ENCODE peak calls at places on chromosomes 6 and 20, in seven cellular contexts. L is ACHN; J is activated T-cell treated with anti-CD3 and anti-CD28 coated beads for 1 hour; V is pons; T is activated CD4-positive, CD25-positive, alpha-beta regulatory T cell; A is T-helper 1 cell; R is activated CD4-positive, alpha-beta memory T cell treated with anti-CD3 and anti-CD28 coated beads for 36 hours. U is an unnamed sample.

GRCh38 chr20:833121-833449 is 430 bp upstream of the FAM110A start:
- DNase-seq in R (no peak), L (no peak), V (no peak), A (no peak), T (no peak), J (no peak), U (no peak)

GRCh38 chr6:159830481-159831372 is 30.7 kb downstream of the PNLDC1 start:
- DNase-seq in A (no peak), R (no peak), V (no peak), L (no peak), J (no peak), T (no peak), U (no peak)

GRCh38 chr6:136967874-136968752 is 46.0 kb downstream of the SLC35D3 start:
- DNase-seq in J (peak), A (peak), V (peak), R (peak), L (peak), T (no peak), U (peak)

GRCh38 chr20:3811421-3812258 is 8.7 kb upstream of the AP5S1 start:
- DNase-seq in L (peak), A (peak), T (peak), J (peak), R (peak), V (peak), U (peak)

GRCh38 chr20:37361336-37361735 is 15.4 kb downstream of the SRC start:
- DNase-seq in R (no peak), T (no peak), L (no peak), A (no peak), J (no peak), V (no peak), U (no peak)

GRCh38 chr6:123321020-123321419 is 315.7 kb downstream of the TRDN start:
- DNase-seq in J (no peak), A (no peak), T (no peak), L (no peak), V (no peak), R (no peak), U (no peak)

GRCh38 chr6:142940487-142940886 is 4.5 kb downstream of the HIVEP2 start:
- DNase-seq in R (no peak), J (no peak), T (no peak), A (no peak), L (no peak), V (no peak), U (peak)

GRCh38 chr6:47109281-47109680 is 67.1 kb upstream of the ADGRF1 start:
- DNase-seq in V (no peak), A (no peak), J (no peak), L (no peak), R (no peak), T (no peak), U (no peak)

GRCh38 chr20:36847009-36847709 is 28.8 kb upstream of the TLDC2 start:
- DNase-seq in V (peak), L (no peak), R (no peak), A (no peak), T (no peak), J (no peak), U (no peak)

GRCh38 chr6:162627825-162628224 is 99.7 kb downstream of the PRKN start:
- DNase-seq in R (no peak), A (no peak), T (no peak), J (no peak), V (no peak), L (no peak), U (no peak)

GRCh38 chr20:60137657-60138245 is 179.5 kb downstream of the CDH26 start:
- DNase-seq in R (peak), J (no peak), L (peak), A (no peak), T (no peak), V (peak), U (no peak)

GRCh38 chr6:125584468-125584939 is 164.9 kb upstream of the HEY2 start:
- DNase-seq in T (no peak), J (no peak), A (no peak), V (peak), L (no peak), R (no peak), U (peak)

GRCh38 chr20:44187054-44187762 is at the start of gene JPH2:
- DNase-seq in A (no peak), V (no peak), J (no peak), T (no peak), L (peak), R (no peak), U (peak)

GRCh38 chr6:3575166-3575565 is 118.3 kb upstream of the SLC22A23 start:
- DNase-seq in A (no peak), L (no peak), T (no peak), V (no peak), R (no peak), J (no peak), U (peak)

GRCh38 chr20:44633872-44634600 is 17.5 kb downstream of the ADA start:
- DNase-seq in L (no peak), A (no peak), V (no peak), J (no peak), T (no peak), R (no peak), U (no peak)

GRCh38 chr6:34275128-34275804 is 26.5 kb upstream of the SMIM29 start:
- DNase-seq in V (no peak), J (no peak), T (no peak), R (no peak), A (no peak), L (no peak), U (no peak)

GRCh38 chr20:57377350-57377749 is 13.8 kb upstream of the RBM38 start:
- DNase-seq in T (no peak), L (no peak), V (no peak), A (no peak), J (no peak), R (no peak), U (no peak)

GRCh38 chr6:165186041-165186440 is 123.4 kb downstream of the C6orf118 start:
- DNase-seq in T (no peak), R (no peak), J (no peak), A (no peak), L (no peak), V (no peak), U (peak)

GRCh38 chr6:36028088-36028886 is 679 bp downstream of the MAPK14 start:
- DNase-seq in T (peak), V (peak), R (peak), L (peak), A (peak), J (peak), U (peak)

GRCh38 chr20:17985388-17986018 is 16.7 kb downstream of the MGME1 start:
- DNase-seq in V (no peak), J (no peak), R (no peak), T (no peak), A (no peak), L (no peak), U (no peak)

GRCh38 chr20:20664795-20665194 is 47.6 kb downstream of the RALGAPA2 start:
- DNase-seq in A (no peak), R (no peak), T (no peak), L (peak), J (no peak), V (peak), U (peak)

GRCh38 chr6:35209081-35209480 is 4.7 kb upstream of the SCUBE3 start:
- DNase-seq in J (no peak), L (no peak), V (no peak), T (no peak), R (no peak), A (no peak), U (no peak)

GRCh38 chr6:169229611-169230321 is 23.9 kb downstream of the THBS2 start:
- DNase-seq in L (no peak), T (no peak), V (peak), R (no peak), A (no peak), J (no peak), U (no peak)

U was measured in M059J.